ENCODE peak calls at places on chromosomes 12 and 14, in six cellular contexts. One of them, this sample, is unnamed.

GRCh38 chr12:132173135-132174014 is 29.1 kb downstream of the NOC4L start:
- DNase-seq in neuronal stem cell: no peak
- DNase-seq in H1: no peak
- DNase-seq in mesendoderm: no peak
- DNase-seq in IMR-90: no peak
- DNase-seq in mesenchymal stem cell: no peak
- DNase-seq in this sample: no peak

GRCh38 chr12:6582196-6582595 is 14.1 kb upstream of the NOP2 start:
- DNase-seq in mesendoderm: peak
- DNase-seq in mesenchymal stem cell: no peak
- DNase-seq in H1: no peak
- DNase-seq in neuronal stem cell: no peak
- DNase-seq in IMR-90: no peak
- DNase-seq in this sample: no peak

GRCh38 chr12:33012226-33012625 is 115.6 kb upstream of the PKP2 start:
- DNase-seq in H1: no peak
- DNase-seq in mesenchymal stem cell: no peak
- DNase-seq in mesendoderm: peak
- DNase-seq in IMR-90: no peak
- DNase-seq in neuronal stem cell: no peak
- DNase-seq in this sample: no peak

GRCh38 chr14:24613747-24614146 is 4.3 kb upstream of the GZMH start:
- DNase-seq in IMR-90: no peak
- DNase-seq in neuronal stem cell: no peak
- DNase-seq in H1: no peak
- DNase-seq in mesenchymal stem cell: no peak
- DNase-seq in mesendoderm: no peak
- DNase-seq in this sample: no peak

GRCh38 chr12:5623411-5623810 is 191.5 kb downstream of the NTF3 start:
- DNase-seq in mesendoderm: no peak
- DNase-seq in neuronal stem cell: no peak
- DNase-seq in IMR-90: no peak
- DNase-seq in H1: no peak
- DNase-seq in mesenchymal stem cell: no peak
- DNase-seq in this sample: peak

GRCh38 chr12:51819851-51820720 is 28.4 kb downstream of the FIGNL2 start:
- DNase-seq in IMR-90: no peak
- DNase-seq in mesenchymal stem cell: no peak
- DNase-seq in mesendoderm: no peak
- DNase-seq in H1: no peak
- DNase-seq in neuronal stem cell: no peak
- DNase-seq in this sample: no peak

GRCh38 chr14:76348898-76349297 is 27.0 kb upstream of the ESRRB start:
- DNase-seq in mesendoderm: peak
- DNase-seq in neuronal stem cell: peak
- DNase-seq in H1: no peak
- DNase-seq in mesenchymal stem cell: peak
- DNase-seq in IMR-90: peak
- DNase-seq in this sample: peak

GRCh38 chr12:16048511-16048910 is 137.4 kb downstream of the DERA start:
- DNase-seq in mesendoderm: peak
- DNase-seq in IMR-90: no peak
- DNase-seq in mesenchymal stem cell: no peak
- DNase-seq in neuronal stem cell: no peak
- DNase-seq in H1: no peak
- DNase-seq in this sample: no peak

GRCh38 chr14:105249175-105250007 is 1.1 kb downstream of the BTBD6 start:
- DNase-seq in neuronal stem cell: peak
- DNase-seq in IMR-90: peak
- DNase-seq in H1: peak
- DNase-seq in mesendoderm: peak
- DNase-seq in mesenchymal stem cell: peak
- DNase-seq in this sample: peak

GRCh38 chr14:50844397-50844796 is 13.4 kb upstream of the NIN start:
- DNase-seq in mesendoderm: no peak
- DNase-seq in mesenchymal stem cell: no peak
- DNase-seq in H1: no peak
- DNase-seq in IMR-90: no peak
- DNase-seq in neuronal stem cell: no peak
- DNase-seq in this sample: no peak

GRCh38 chr14:59275668-59276067 is 87.2 kb downstream of the DAAM1 start:
- DNase-seq in IMR-90: peak
- DNase-seq in mesendoderm: no peak
- DNase-seq in H1: no peak
- DNase-seq in mesenchymal stem cell: peak
- DNase-seq in neuronal stem cell: no peak
- DNase-seq in this sample: no peak

DNA sequence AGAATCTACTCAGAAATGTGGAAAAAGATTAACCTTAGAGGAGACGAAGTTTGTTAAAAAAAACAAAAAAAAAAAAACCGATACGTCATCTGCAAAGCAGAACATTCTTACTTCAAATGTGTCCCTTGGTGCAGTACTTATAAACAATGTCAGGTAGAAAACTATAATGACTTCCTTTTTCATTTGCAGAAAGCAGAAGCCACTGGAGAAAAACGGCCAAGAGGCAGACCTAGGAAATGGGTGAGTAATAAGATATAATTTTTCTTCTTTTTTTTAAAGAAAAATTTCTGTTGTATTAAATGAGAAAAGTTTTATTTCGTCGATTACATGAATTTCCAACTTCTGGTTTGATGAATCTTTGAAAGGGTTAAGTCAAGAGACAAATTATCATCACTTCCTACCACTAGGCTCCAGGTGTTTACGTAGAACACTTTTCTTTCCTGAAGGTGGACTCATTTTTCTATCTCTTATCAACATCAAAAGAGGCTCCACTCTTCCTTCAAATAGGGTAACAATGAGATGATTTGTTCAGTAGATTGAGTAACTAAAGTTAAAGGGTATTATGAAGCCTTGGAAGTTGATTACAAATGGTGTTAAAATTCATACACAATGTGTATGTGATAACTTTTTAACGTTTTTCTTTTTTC is 14.2 kb downstream of the HMGA2 start:
- DNase-seq in IMR-90: no peak
- DNase-seq in H1: no peak
- DNase-seq in mesenchymal stem cell: no peak
- DNase-seq in neuronal stem cell: no peak
- DNase-seq in mesendoderm: no peak
- DNase-seq in this sample: no peak
- H2BK15ac ChIP-seq in IMR-90: no peak
- H2BK15ac ChIP-seq in H1: no peak
- H2BK15ac ChIP-seq in mesenchymal stem cell: no peak
- H2BK15ac ChIP-seq in neuronal stem cell: no peak
- H2BK15ac ChIP-seq in mesendoderm: no peak
- H2BK15ac ChIP-seq in this sample: no peak

GRCh38 chr12:49874142-49874897 is 29.4 kb downstream of the FAIM2 start:
- DNase-seq in mesenchymal stem cell: no peak
- DNase-seq in neuronal stem cell: no peak
- DNase-seq in IMR-90: peak
- DNase-seq in H1: no peak
- DNase-seq in mesendoderm: no peak
- DNase-seq in this sample: no peak

GRCh38 chr12:49875115-49875720 is 28.5 kb downstream of the FAIM2 start:
- DNase-seq in H1: no peak
- DNase-seq in mesendoderm: no peak
- DNase-seq in IMR-90: no peak
- DNase-seq in neuronal stem cell: no peak
- DNase-seq in mesenchymal stem cell: no peak
- DNase-seq in this sample: no peak

GRCh38 chr12:49878021-49878420 is 25.7 kb downstream of the FAIM2 start:
- DNase-seq in H1: no peak
- DNase-seq in mesenchymal stem cell: no peak
- DNase-seq in IMR-90: no peak
- DNase-seq in neuronal stem cell: no peak
- DNase-seq in mesendoderm: no peak
- DNase-seq in this sample: no peak

GRCh38 chr12:49876070-49876469 is 27.6 kb downstream of the FAIM2 start:
- DNase-seq in neuronal stem cell: no peak
- DNase-seq in IMR-90: no peak
- DNase-seq in mesenchymal stem cell: no peak
- DNase-seq in H1: no peak
- DNase-seq in mesendoderm: no peak
- DNase-seq in this sample: no peak

GRCh38 chr12:49877066-49877465 is 26.6 kb downstream of the FAIM2 start:
- DNase-seq in H1: no peak
- DNase-seq in mesenchymal stem cell: no peak
- DNase-seq in neuronal stem cell: no peak
- DNase-seq in mesendoderm: no peak
- DNase-seq in IMR-90: no peak
- DNase-seq in this sample: no peak
- H2BK15ac ChIP-seq in H1: no peak
- H2BK15ac ChIP-seq in mesenchymal stem cell: no peak
- H2BK15ac ChIP-seq in neuronal stem cell: no peak
- H2BK15ac ChIP-seq in mesendoderm: no peak
- H2BK15ac ChIP-seq in IMR-90: no peak
- H2BK15ac ChIP-seq in this sample: no peak

GRCh38 chr14:100714205-100714781 is 12.4 kb upstream of the DLK1 start:
- DNase-seq in neuronal stem cell: no peak
- DNase-seq in mesendoderm: no peak
- DNase-seq in IMR-90: no peak
- DNase-seq in mesenchymal stem cell: no peak
- DNase-seq in H1: no peak
- DNase-seq in this sample: no peak
- H2BK15ac ChIP-seq in neuronal stem cell: peak
- H2BK15ac ChIP-seq in mesendoderm: no peak
- H2BK15ac ChIP-seq in IMR-90: no peak
- H2BK15ac ChIP-seq in mesenchymal stem cell: no peak
- H2BK15ac ChIP-seq in H1: peak
- H2BK15ac ChIP-seq in this sample: no peak

GRCh38 chr12:49969027-49969426 is 3.7 kb upstream of the AQP6 start:
- DNase-seq in neuronal stem cell: no peak
- DNase-seq in mesendoderm: no peak
- DNase-seq in H1: no peak
- DNase-seq in IMR-90: no peak
- DNase-seq in mesenchymal stem cell: no peak
- DNase-seq in this sample: no peak

GRCh38 chr12:49971141-49971540 is 1.6 kb upstream of the AQP6 start:
- DNase-seq in mesenchymal stem cell: no peak
- DNase-seq in IMR-90: no peak
- DNase-seq in neuronal stem cell: no peak
- DNase-seq in mesendoderm: no peak
- DNase-seq in H1: no peak
- DNase-seq in this sample: no peak

GRCh38 chr12:49970030-49970429 is 2.7 kb upstream of the AQP6 start:
- DNase-seq in neuronal stem cell: no peak
- DNase-seq in H1: no peak
- DNase-seq in mesendoderm: no peak
- DNase-seq in IMR-90: no peak
- DNase-seq in mesenchymal stem cell: no peak
- DNase-seq in this sample: no peak

GRCh38 chr12:49972122-49972521 is 625 bp upstream of the AQP6 start:
- DNase-seq in mesendoderm: no peak
- DNase-seq in neuronal stem cell: no peak
- DNase-seq in H1: no peak
- DNase-seq in IMR-90: no peak
- DNase-seq in mesenchymal stem cell: no peak
- DNase-seq in this sample: no peak

DNA sequence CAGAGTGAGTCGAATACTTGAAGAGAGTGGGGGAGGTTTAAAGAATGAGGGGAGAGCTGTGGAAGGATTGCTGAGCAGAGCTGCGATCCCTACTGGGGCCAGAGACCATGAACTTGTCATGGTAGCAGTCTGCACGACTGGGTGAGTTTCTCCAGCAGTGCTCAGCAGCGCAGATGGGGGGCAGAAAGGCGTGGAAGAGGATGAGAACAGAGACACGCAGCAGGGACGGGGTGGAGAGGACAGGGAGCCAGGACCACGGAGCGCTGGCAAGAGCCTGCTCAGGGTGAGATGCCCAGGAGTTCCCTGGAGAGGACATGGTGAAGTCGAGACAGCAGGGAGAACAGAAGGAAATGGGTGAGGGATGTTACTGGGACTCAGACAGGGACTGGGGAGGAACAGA is 2.1 kb upstream of the AQP6 start:
- DNase-seq in H1: no peak
- DNase-seq in IMR-90: no peak
- DNase-seq in neuronal stem cell: no peak
- DNase-seq in mesenchymal stem cell: no peak
- DNase-seq in mesendoderm: no peak
- DNase-seq in this sample: no peak
- H2BK15ac ChIP-seq in H1: no peak
- H2BK15ac ChIP-seq in IMR-90: no peak
- H2BK15ac ChIP-seq in neuronal stem cell: no peak
- H2BK15ac ChIP-seq in mesenchymal stem cell: no peak
- H2BK15ac ChIP-seq in mesendoderm: no peak
- H2BK15ac ChIP-seq in this sample: no peak

This sample was measured in H9.